ENCODE peak calls at places on chromosomes 2 and 18, in five cellular contexts. A, G, R, Q and U are unnamed samples.

GRCh38 chr2:177127821-177128220 is 84.8 kb upstream of the HNRNPA3 start:
- DNase-seq in A (no peak), G (no peak), R (no peak), Q (no peak), U (no peak)

GRCh38 chr2:21395366-21395765 is 271.6 kb downstream of the TDRD15 start:
- DNase-seq in A (no peak), G (no peak), R (no peak), Q (no peak), U (no peak)

GRCh38 chr18:39761273-39761672 is 2193.8 kb upstream of the PIK3C3 start:
- DNase-seq in A (no peak), G (no peak), R (no peak), Q (peak), U (no peak)

GRCh38 chr18:26479686-26480079 is 68.7 kb downstream of the KCTD1 start:
- DNase-seq in A (no peak), G (no peak), R (no peak), Q (peak), U (no peak)

GRCh38 chr2:129078548-129078947 is 759.9 kb upstream of the HS6ST1 start:
- DNase-seq in A (no peak), G (no peak), R (no peak), Q (no peak), U (no peak)

GRCh38 chr2:105926960-105927678 is 182.4 kb downstream of the NCK2 start:
- DNase-seq in A (no peak), G (peak), R (no peak), Q (no peak), U (no peak)

GRCh38 chr2:191218292-191218898 is 26.8 kb upstream of the MYO1B start:
- DNase-seq in A (no peak), G (no peak), R (peak), Q (peak), U (no peak)

GRCh38 chr2:47250576-47251403 is 95.7 kb upstream of the STPG4 start:
- DNase-seq in A (no peak), G (no peak), R (no peak), Q (no peak), U (no peak)

GRCh38 chr2:237923507-237924163 is 43.2 kb upstream of the UBE2F start:
- DNase-seq in A (peak), G (no peak), R (peak), Q (peak), U (peak)

GRCh38 chr2:221581986-221582385 is 9.9 kb upstream of the EPHA4 start:
- DNase-seq in A (no peak), G (no peak), R (no peak), Q (no peak), U (no peak)

GRCh38 chr2:8515390-8515761 is 166.5 kb upstream of the ID2 start:
- DNase-seq in A (no peak), G (no peak), R (no peak), Q (no peak), U (no peak)

GRCh38 chr2:10721344-10722251 is at the start of gene ATP6V1C2:
- DNase-seq in A (no peak), G (no peak), R (no peak), Q (no peak), U (no peak)

GRCh38 chr2:195648780-195649179 is 8.2 kb upstream of the SLC39A10 start:
- DNase-seq in A (no peak), G (no peak), R (no peak), Q (no peak), U (no peak)

GRCh38 chr2:44744961-44745360 is 196.5 kb upstream of the SIX3 start:
- DNase-seq in A (no peak), G (no peak), R (no peak), Q (no peak), U (no peak)

GRCh38 chr2:51231071-51231470 is 199.1 kb upstream of the NRXN1 start:
- DNase-seq in A (no peak), G (no peak), R (no peak), Q (no peak), U (no peak)

GRCh38 chr2:24076849-24077534 is 866 bp upstream of the SF3B6 start:
- DNase-seq in A (no peak), G (peak), R (no peak), Q (peak), U (no peak)

GRCh38 chr2:69166812-69167468 is 154.0 kb downstream of the ANTXR1 start:
- DNase-seq in A (no peak), G (no peak), R (no peak), Q (no peak), U (no peak)

GRCh38 chr2:42297322-42297936 is 63.6 kb downstream of the COX7A2L start:
- DNase-seq in A (no peak), G (no peak), R (no peak), Q (no peak), U (peak)

GRCh38 chr2:11187733-11188132 is 32.5 kb downstream of the SLC66A3 start:
- DNase-seq in A (no peak), G (no peak), R (no peak), Q (no peak), U (no peak)

GRCh38 chr2:11097988-11098387 is 57.3 kb upstream of the SLC66A3 start:
- DNase-seq in A (no peak), G (no peak), R (no peak), Q (no peak), U (no peak)

GRCh38 chr2:204315236-204315662 is 230.0 kb upstream of the PARD3B start:
- DNase-seq in A (no peak), G (no peak), R (no peak), Q (peak), U (peak)

GRCh38 chr2:763766-764525 is 86.7 kb upstream of the TMEM18 start:
- DNase-seq in A (no peak), G (no peak), R (no peak), Q (no peak), U (no peak)

GRCh38 chr2:62578837-62579640 is 73.0 kb upstream of the TMEM17 start:
- DNase-seq in A (no peak), G (no peak), R (no peak), Q (peak), U (no peak)

GRCh38 chr2:200159366-200159720 is 147.2 kb upstream of the SPATS2L start:
- DNase-seq in A (no peak), G (no peak), R (no peak), Q (no peak), U (no peak)

GRCh38 chr2:186575302-186575701 is 14.6 kb upstream of the ITGAV start:
- DNase-seq in A (no peak), G (no peak), R (no peak), Q (peak), U (peak)

GRCh38 chr2:32902986-32903385 is 43.8 kb upstream of the LTBP1 start:
- DNase-seq in A (no peak), G (no peak), R (no peak), Q (no peak), U (no peak)

GRCh38 chr2:39437522-39438296 is 624 bp upstream of the MAP4K3 start:
- DNase-seq in A (peak), G (no peak), R (peak), Q (peak), U (no peak)

GRCh38 chr18:3748081-3748480 is 298.1 kb downstream of the TGIF1 start:
- DNase-seq in A (no peak), G (no peak), R (no peak), Q (peak), U (no peak)

GRCh38 chr2:129337076-129337475 is 642.4 kb upstream of the RAB6C start:
- DNase-seq in A (no peak), G (no peak), R (no peak), Q (no peak), U (no peak)

DNA sequence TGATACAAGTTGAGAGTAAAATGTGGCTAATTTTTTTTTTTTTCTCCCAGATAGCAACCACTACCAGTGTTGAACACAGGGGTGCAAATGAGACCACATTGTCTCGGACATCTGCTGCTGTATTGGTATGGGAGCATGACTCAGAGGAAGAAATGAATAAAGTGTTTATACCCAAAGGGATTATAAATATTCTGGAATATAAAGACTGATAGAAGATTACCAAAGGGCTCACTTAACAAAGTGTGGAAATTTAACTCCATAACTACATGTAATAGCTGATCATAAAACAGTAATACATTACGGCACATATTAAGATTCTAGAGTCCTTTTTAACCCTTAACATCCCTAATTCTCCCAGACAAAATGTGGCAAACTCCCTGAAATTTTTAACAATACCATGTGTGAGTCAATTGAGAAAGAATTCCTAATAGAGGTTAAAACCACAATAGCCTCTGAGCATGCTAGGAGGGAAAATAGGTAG is 1023.0 kb upstream of the ACVR2A start:
- DNase-seq in A (no peak), G (no peak), R (no peak), Q (peak), U (peak)
- TF ChIP-seq CTCF in A (no peak), G (no peak), R (no peak), Q (peak), U (no peak)

GRCh38 chr2:215405722-215406581 is 29.9 kb downstream of the FN1 start:
- DNase-seq in A (no peak), G (no peak), R (no peak), Q (peak), U (no peak)
- H3K4me3 ChIP-seq in A (no peak), G (no peak), R (no peak), Q (no peak), U (no peak)

DNA sequence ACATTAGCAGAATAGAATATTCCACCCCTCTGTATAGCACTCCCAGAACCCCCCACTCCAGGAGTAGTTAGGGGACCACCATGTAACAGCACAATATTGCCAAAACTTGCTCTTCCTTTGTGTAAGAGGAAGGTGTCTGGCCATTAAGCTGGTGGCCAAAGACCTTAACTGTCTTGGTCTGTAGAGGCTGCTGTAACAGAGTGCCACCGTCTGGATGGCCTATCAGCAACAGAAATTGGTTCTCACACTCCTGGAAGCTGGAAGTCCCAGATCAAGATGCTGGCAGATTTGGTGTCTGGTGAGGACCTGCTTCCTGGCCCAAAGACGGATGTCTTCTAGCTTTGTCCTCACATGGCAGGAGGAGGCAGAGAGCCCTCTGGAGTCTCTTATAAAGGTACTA is 61.6 kb upstream of the TGFA start:
- DNase-seq in A (no peak), G (no peak), R (no peak), Q (no peak), U (no peak)
- TF ChIP-seq CTCF in A (no peak), G (no peak), R (no peak), Q (no peak), U (no peak)

DNA sequence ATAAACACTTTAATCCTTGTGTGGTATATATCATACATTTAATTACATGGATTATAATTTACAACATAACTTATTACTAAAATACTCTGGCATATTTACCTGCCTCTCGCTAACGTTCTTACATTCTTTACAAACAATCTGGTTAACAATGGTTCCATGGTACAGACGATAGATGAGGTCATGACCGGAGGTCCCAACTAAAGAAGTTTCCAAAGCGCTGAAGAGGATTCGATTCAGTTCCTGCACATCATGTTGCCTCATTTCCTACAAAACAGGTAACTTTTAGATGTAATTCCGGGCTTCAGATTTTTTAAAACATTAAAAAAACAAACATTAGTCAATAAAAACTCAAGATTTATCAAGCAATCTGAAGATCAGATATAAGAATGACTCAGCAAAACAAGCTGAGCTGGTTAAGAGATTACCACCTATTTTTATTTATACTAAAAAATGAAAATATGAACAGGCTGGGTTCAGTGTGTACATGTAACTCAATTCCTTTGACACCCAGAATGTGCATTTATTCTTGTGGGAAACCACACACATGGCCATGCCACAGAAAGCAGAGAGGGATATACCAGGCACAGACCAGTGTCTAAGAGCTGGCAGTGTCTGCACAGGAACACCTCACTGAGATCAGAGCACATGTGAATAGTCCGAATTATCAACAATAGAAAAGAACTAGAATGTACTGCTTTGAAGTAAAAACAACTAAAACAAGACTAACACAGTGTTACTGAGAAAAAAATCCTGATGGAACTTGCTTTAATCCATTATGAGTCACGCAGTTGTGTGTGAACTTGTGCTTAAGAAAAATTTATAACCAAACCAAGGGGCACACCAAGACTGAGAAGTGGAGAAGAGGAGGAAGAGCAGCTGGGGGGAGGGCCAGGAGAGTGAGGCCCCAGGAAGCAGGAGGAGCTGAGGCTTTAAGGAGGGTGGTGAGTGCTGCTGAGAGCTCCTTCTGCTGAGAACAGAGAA is 9.5 kb downstream of the USP40 start:
- DNase-seq in A (no peak), G (no peak), R (no peak), Q (peak), U (peak)
- H3K4me3 ChIP-seq in A (no peak), G (no peak), R (no peak), Q (no peak), U (no peak)

GRCh38 chr18:68679531-68679930 is 35.4 kb downstream of the TMX3 start:
- DNase-seq in A (no peak), G (no peak), R (no peak), Q (peak), U (no peak)

DNA sequence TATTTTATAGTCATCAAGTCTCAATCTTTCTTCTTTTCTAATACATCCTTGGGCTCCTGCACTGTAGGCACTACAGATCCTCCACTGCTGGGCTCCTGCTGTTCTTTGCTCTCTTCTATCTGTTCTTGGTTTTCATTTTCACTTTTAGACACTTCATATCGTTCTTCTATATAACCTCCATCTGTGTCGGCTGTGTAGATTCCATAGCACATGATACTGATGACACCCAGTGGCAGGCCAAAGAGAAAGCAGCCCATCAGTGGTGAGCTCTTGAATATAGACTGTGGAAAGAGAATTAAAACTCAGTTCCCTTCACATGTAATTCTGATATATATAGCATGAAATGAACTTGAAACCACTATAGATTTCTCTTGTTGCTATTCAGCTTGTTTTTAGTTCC is 38.0 kb downstream of the TMX3 start:
- DNase-seq in A (no peak), G (no peak), R (no peak), Q (peak), U (no peak)
- TF ChIP-seq CTCF in A (no peak), G (no peak), R (no peak), Q (peak), U (peak)

DNA sequence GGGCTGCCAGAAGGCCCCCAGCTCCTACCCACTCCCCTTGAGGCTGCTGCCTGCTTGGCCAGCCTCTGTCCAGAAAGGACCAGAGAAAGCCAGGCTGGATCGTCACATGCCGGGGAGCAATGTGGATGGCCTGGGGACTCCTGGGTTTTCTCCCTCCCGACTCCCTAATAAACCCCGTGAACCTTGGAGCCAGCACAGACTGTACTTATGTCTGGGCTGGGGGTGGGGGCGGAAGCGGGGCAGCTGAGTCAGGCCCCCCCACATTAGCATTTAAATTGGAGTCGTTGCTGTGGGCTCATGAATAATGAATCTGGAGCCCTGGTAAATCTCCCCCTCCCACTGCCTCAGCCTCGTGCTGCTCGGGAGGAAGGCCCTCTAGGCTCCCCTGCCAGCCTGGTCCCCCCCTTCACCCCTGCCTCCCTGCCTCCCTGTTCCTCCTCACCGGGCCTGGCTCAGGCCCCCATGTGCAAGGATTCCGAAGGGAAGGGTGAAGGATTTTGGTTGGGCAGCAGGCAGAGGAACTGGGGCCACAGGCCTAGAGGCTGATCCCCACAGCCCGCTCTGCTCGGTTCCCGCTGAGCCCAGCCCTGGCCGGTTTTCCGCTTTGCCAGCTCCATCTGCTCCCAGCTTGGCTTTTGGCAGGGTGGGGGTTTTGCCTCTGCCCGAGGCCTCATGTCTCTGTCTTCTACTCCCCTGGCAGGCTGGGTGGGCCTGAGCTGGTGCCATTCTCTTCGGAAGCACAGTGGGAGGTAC is 7.3 kb upstream of the ASIC4 start:
- DNase-seq in A (no peak), G (no peak), R (no peak), Q (no peak), U (no peak)
- H3K4me3 ChIP-seq in A (no peak), G (no peak), R (no peak), Q (no peak), U (no peak)

GRCh38 chr2:119660343-119660658 is 18.7 kb upstream of the TMEM177 start:
- DNase-seq in A (no peak), G (no peak), R (no peak), Q (no peak), U (no peak)
- TF ChIP-seq CTCF in A (peak), G (no peak), R (no peak), Q (no peak), U (no peak)

GRCh38 chr2:74430502-74430901 is 9.0 kb downstream of the WDR54 start:
- DNase-seq in A (no peak), G (no peak), R (no peak), Q (no peak), U (no peak)

GRCh38 chr2:74426181-74426758 is 4.7 kb downstream of the WDR54 start:
- DNase-seq in A (no peak), G (no peak), R (no peak), Q (no peak), U (no peak)

GRCh38 chr2:74428675-74429074 is 7.1 kb downstream of the WDR54 start:
- DNase-seq in A (no peak), G (no peak), R (no peak), Q (no peak), U (no peak)

GRCh38 chr2:74427551-74427950 is 6.0 kb downstream of the WDR54 start:
- DNase-seq in A (no peak), G (no peak), R (no peak), Q (peak), U (no peak)

GRCh38 chr2:74429487-74430451 is 8.2 kb downstream of the WDR54 start:
- DNase-seq in A (no peak), G (no peak), R (no peak), Q (peak), U (no peak)
- H3K4me3 ChIP-seq in A (no peak), G (no peak), R (no peak), Q (no peak), U (no peak)

GRCh38 chr2:75311993-75312392 is 112.7 kb upstream of the TACR1 start:
- DNase-seq in A (no peak), G (no peak), R (no peak), Q (no peak), U (no peak)
- TF ChIP-seq CTCF in A (no peak), G (no peak), R (no peak), Q (no peak), U (no peak)